ENCODE peak calls at places on chromosomes 1 and 21, in five cellular contexts. A is esophagus squamous epithelium, X is mesenchymal stem cell, I is fibroblast of the conjunctiva, M is AG04450. G is an unnamed sample.

GRCh38 chr1:41954533-41954944 is 35.8 kb upstream of the HIVEP3 start:
- DNase-seq in I (peak), M (peak), X (peak), A (no peak), G (peak)

GRCh38 chr1:216598448-216598847 is 124.8 kb downstream of the ESRRG start:
- DNase-seq in M (no peak), X (no peak), I (no peak), A (no peak), G (no peak)

GRCh38 chr1:36653850-36654249 is 171.1 kb upstream of the CSF3R start:
- DNase-seq in I (no peak), A (no peak), M (no peak), X (no peak), G (no peak)

GRCh38 chr1:51897699-51898031 is 19.1 kb upstream of the NRDC start:
- DNase-seq in A (no peak), M (peak), I (peak), X (peak), G (no peak)

GRCh38 chr1:9671377-9672140 is 20.0 kb downstream of the PIK3CD start:
- DNase-seq in X (no peak), M (peak), A (no peak), I (no peak), G (no peak)

GRCh38 chr1:244054247-244054923 is 3.3 kb downstream of the ZBTB18 start:
- DNase-seq in X (no peak), I (no peak), M (no peak), A (no peak), G (no peak)

GRCh38 chr1:18739956-18740355 is 109.3 kb downstream of the PAX7 start:
- DNase-seq in A (no peak), M (no peak), I (no peak), X (no peak), G (no peak)

GRCh38 chr1:31372961-31373896 is at the start of gene FABP3:
- DNase-seq in A (no peak), X (peak), M (no peak), I (peak), G (peak)

GRCh38 chr1:228986093-228986904 is 251.0 kb downstream of the RHOU start:
- DNase-seq in I (no peak), X (no peak), M (no peak), A (no peak), G (no peak)

GRCh38 chr1:64150266-64150665 is 53.2 kb upstream of the UBE2U start:
- DNase-seq in A (no peak), M (no peak), I (no peak), X (no peak), G (no peak)

GRCh38 chr1:62295921-62296451 is 23.2 kb downstream of the KANK4 start:
- DNase-seq in I (peak), X (peak), A (no peak), M (no peak), G (peak)

GRCh38 chr1:45929257-45929687 is 125.9 kb downstream of the MAST2 start:
- DNase-seq in I (peak), M (no peak), X (peak), A (no peak), G (no peak)

GRCh38 chr21:25664462-25665070 is 25.5 kb downstream of the JAM2 start:
- DNase-seq in X (no peak), A (no peak), I (no peak), M (no peak), G (no peak)

GRCh38 chr21:38266732-38267131 is 9.9 kb downstream of the KCNJ15 start:
- DNase-seq in I (peak), X (peak), M (no peak), A (no peak), G (no peak)

GRCh38 chr1:201542166-201543045 is 3.5 kb downstream of the NAV1 start:
- DNase-seq in X (peak), M (no peak), A (no peak), I (peak), G (no peak)

GRCh38 chr1:147721711-147722110 is 38.7 kb downstream of the GJA5 start:
- DNase-seq in M (no peak), A (no peak), I (no peak), X (peak), G (no peak)

GRCh38 chr21:37335053-37335452 is 31.5 kb upstream of the DYRK1A start:
- DNase-seq in I (no peak), X (no peak), M (no peak), A (no peak), G (no peak)

GRCh38 chr1:150535511-150536281 is 13.5 kb upstream of the ADAMTSL4 start:
- DNase-seq in X (peak), A (no peak), M (no peak), I (no peak), G (no peak)

GRCh38 chr21:29323189-29323588 is 24.5 kb downstream of the BACH1 start:
- DNase-seq in I (no peak), A (no peak), M (no peak), X (no peak), G (no peak)

GRCh38 chr1:87121732-87122163 is 206.9 kb upstream of the LMO4 start:
- DNase-seq in X (no peak), A (no peak), M (no peak), I (no peak), G (no peak)

GRCh38 chr1:17984510-17985085 is 123.0 kb upstream of the IGSF21 start:
- DNase-seq in A (no peak), I (no peak), X (no peak), M (no peak), G (peak)

GRCh38 chr1:115828101-115829022 is 12.6 kb downstream of the NHLH2 start:
- DNase-seq in M (no peak), A (no peak), I (no peak), X (peak), G (no peak)

GRCh38 chr1:206955476-206956312 is 9.4 kb upstream of the PIGR start:
- DNase-seq in M (no peak), A (no peak), I (peak), X (no peak), G (peak)

GRCh38 chr1:8986814-8987190 is 39.4 kb downstream of the SLC2A7 start:
- DNase-seq in M (no peak), X (no peak), I (no peak), A (no peak), G (no peak)

GRCh38 chr1:75079535-75080290 is 54.5 kb upstream of the LHX8 start:
- DNase-seq in A (no peak), X (peak), M (no peak), I (peak), G (no peak)

GRCh38 chr1:7435276-7436055 is 335.6 kb upstream of the VAMP3 start:
- DNase-seq in A (no peak), X (no peak), M (no peak), I (no peak), G (no peak)

GRCh38 chr1:21927531-21928237 is 9.4 kb downstream of the HSPG2 start:
- DNase-seq in X (no peak), A (no peak), I (no peak), M (no peak), G (no peak)

GRCh38 chr1:67635055-67635809 is 49.8 kb upstream of the GADD45A start:
- DNase-seq in A (no peak), I (no peak), X (no peak), M (no peak), G (no peak)

GRCh38 chr21:45124596-45124995 is 50.2 kb downstream of the ADARB1 start:
- DNase-seq in I (no peak), M (no peak), A (no peak), X (no peak), G (no peak)

GRCh38 chr1:49163041-49163440 is 386.4 kb upstream of the BEND5 start:
- DNase-seq in X (no peak), M (no peak), A (no peak), I (no peak), G (no peak)

GRCh38 chr1:3775498-3776230 is 3.1 kb downstream of the SMIM1 start:
- DNase-seq in I (peak), A (no peak), X (peak), M (peak), G (no peak)

GRCh38 chr21:42839271-42840231 is 39.8 kb downstream of the WDR4 start:
- DNase-seq in A (no peak), M (no peak), X (no peak), I (no peak), G (no peak)